ENCODE peak calls at places on chromosome 11, in six cellular contexts. C is trophoblast cell, T is A549, D is thyroid gland, X is adrenal gland, A is left ventricle myocardium inferior. H is an unnamed sample. For H3K4me1 and H3K9me3, the result is how much of the 10 kb centered on the place peaks cover.

GRCh38 chr11:20043992-20044391 is 116.3 kb downstream of the DBX1 start:
- DNase-seq in T (no peak), X (no peak), C (no peak), D (no peak), A (no peak), H (no peak)

GRCh38 chr11:73612601-73613137 is 14.8 kb upstream of the FAM168A start:
- DNase-seq in T (no peak), D (no peak), C (no peak), X (no peak), A (no peak), H (no peak)

GRCh38 chr11:10488121-10488580 is 33.1 kb downstream of the AMPD3 start:
- DNase-seq in A (no peak), T (peak), C (peak), X (peak), D (peak), H (peak)

GRCh38 chr11:118621071-118621815 is 13.8 kb downstream of the PHLDB1 start:
- DNase-seq in D (peak), A (peak), T (no peak), C (peak), X (peak), H (peak)

GRCh38 chr11:36126703-36127102 is 162.5 kb downstream of the COMMD9 start:
- DNase-seq in T (no peak), A (no peak), D (no peak), C (no peak), X (no peak), H (no peak)

GRCh38 chr11:88623536-88623935 is 286.0 kb upstream of the CTSC start:
- DNase-seq in A (no peak), X (no peak), D (no peak), T (no peak), C (peak), H (no peak)

GRCh38 chr11:96001037-96001436 is 77.1 kb upstream of the MTMR2 start:
- DNase-seq in A (peak), D (peak), X (peak), C (no peak), T (no peak), H (no peak)

GRCh38 chr11:60866911-60867870 is at the start of gene ZP1:
- DNase-seq in C (no peak), X (peak), A (no peak), D (peak), T (no peak), H (peak)

GRCh38 chr11:61840371-61840770 is 12.3 kb downstream of the FADS2 start:
- DNase-seq in D (no peak), X (no peak), T (no peak), C (no peak), A (no peak), H (no peak)

GRCh38 chr11:66022401-66023185 is 3.7 kb downstream of the CATSPER1 start:
- DNase-seq in T (peak), A (peak), D (peak), C (peak), X (peak), H (peak)

GRCh38 chr11:117859061-117859460 is 17.4 kb downstream of the FXYD6 start:
- DNase-seq in D (no peak), T (no peak), X (no peak), C (no peak), A (no peak), H (no peak)

GRCh38 chr11:116275634-116276033 is 497.2 kb downstream of the BUD13 start:
- DNase-seq in T (no peak), X (no peak), C (peak), A (no peak), D (no peak), H (peak)

GRCh38 chr11:28476053-28476452 is 367.9 kb downstream of the METTL15 start:
- DNase-seq in D (no peak), T (no peak), X (no peak), C (no peak), A (no peak), H (no peak)

GRCh38 chr11:36507824-36508489 is 2.1 kb downstream of the TRAF6 start:
- DNase-seq in A (no peak), T (no peak), C (no peak), X (no peak), D (no peak), H (no peak)

GRCh38 chr11:123419720-123420466 is 10.2 kb upstream of the GRAMD1B start:
- DNase-seq in X (no peak), T (no peak), A (no peak), C (no peak), D (no peak), H (no peak)

DNA sequence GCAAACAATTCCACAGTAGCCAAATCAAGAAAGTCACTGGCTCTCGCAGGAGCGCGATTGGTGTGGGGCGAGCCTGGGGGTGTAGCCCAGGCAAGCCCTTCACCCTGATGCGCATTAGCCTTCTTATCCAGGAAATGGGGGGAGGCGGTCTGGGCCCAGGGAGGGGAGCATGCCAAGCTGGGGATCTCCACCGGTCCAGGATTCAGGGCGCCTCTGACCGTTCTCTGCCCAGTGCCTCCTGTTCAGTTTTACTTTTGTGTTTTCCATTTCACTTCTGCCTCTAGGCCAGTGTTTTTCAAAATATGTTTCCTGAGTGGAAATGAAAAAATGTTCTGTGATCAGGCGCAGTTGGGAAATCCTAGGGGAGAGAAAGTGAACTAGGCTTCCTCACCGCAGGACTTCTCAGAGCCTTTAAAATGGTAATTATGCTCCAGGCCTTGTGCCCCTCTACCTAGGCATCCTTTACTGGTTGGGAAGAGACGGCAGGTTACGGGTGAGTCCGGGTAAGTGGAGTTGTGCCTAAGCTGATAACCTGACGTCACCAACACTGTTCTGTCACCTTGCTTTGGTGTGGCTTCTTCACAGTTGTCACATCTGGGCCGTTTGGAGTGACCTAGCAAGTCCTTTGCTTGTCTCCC is 18.4 kb downstream of the LRP5 start:
- DNase-seq in A (no peak), C (no peak), D (no peak), T (no peak), X (no peak), H (no peak)
- H3K4me1 ChIP-seq in A (half or more), C (under half), D (under half), T (under half), X (half or more), H (under half)

DNA sequence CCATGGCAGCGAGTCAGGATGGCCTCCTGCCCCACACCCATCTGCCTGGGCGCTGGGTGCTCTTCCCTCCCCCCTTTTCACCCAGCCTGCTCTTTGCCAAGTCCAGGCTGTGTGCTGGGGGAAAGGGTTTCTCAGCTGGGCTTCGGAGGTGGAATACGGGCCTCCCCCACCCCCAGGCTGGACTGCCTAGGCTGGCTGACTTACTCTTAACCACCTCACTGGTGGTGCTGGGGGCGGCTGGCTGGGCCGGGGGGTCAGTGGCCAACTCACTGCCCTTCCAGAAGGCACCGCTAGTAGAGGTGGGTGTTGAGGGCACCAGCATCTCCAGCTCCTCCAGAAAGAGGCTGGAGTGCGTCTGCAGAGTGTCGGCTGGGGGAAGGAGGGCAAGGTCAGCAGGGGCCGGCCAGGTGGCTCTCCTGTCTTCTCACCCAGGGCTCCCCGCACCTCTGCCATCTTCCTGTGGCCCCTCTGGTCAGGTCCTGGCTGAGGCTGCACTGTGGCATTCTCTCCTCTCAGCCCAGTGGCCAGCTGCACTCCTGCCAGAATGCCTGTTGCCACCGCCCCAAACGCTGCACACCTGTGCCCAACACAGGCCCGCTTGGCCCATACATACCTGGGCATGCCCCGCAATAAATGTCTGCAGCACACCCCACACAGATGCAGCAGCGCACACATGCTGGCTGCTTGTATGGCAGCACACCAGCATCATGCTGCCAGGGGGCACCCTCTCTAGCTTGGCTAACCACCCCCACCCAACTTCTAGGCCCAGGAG is 9.7 kb downstream of the PITPNM1 start:
- DNase-seq in D (no peak), T (no peak), X (no peak), A (no peak), C (no peak), H (no peak)
- H3K27ac ChIP-seq in D (no peak), T (no peak), X (no peak), A (no peak), C (no peak), H (no peak)

GRCh38 chr11:76285397-76285796 is 79.1 kb upstream of the WNT11 start:
- DNase-seq in C (no peak), A (no peak), D (no peak), T (no peak), X (no peak), H (no peak)

GRCh38 chr11:76283190-76283589 is 76.9 kb upstream of the WNT11 start:
- DNase-seq in T (no peak), C (no peak), X (no peak), A (no peak), D (no peak), H (no peak)

GRCh38 chr11:76282786-76283185 is 76.5 kb upstream of the WNT11 start:
- DNase-seq in X (no peak), A (no peak), T (no peak), C (no peak), D (no peak), H (no peak)

GRCh38 chr11:76282106-76282630 is 75.9 kb upstream of the WNT11 start:
- DNase-seq in D (no peak), A (no peak), X (no peak), C (no peak), T (no peak), H (no peak)

DNA sequence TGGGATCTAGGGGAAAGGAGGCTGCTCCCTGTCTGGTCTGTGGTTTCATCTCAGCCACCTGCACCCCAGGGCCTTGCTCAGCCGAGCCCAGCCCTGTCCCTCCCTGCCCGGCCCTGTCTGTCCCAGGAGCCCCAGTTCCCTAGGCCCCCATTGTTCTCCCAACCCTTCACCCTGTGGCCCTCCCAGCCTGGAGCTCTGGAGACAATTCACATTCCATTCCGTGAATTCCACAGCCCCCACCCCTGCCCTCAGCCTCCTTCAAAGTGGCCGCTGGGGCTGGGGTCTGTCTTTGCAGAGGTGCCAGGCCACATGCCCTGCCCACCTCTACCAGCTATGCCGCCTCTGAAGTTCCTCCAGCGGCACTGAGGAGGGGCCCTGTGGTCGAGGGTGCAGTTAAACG is 77.9 kb upstream of the WNT11 start:
- DNase-seq in T (no peak), D (no peak), A (no peak), X (no peak), C (no peak), H (no peak)
- H3K9me3 ChIP-seq in T (under half), D (under half), A (under half), X (under half), C (under half), H (under half)

GRCh38 chr11:124896821-124897391 is 759 bp downstream of the ROBO4 start:
- DNase-seq in C (no peak), T (no peak), A (no peak), D (no peak), X (no peak), H (no peak)
- H3K4me1 ChIP-seq in C (under half), T (under half), A (half or more), D (under half), X (under half), H (half or more)

H was measured in PC-3.